ENCODE peak calls at places on chromosome 14, in seven cellular contexts. One of them, this sample, is unnamed.
A peak's percentile ranks its signal among the peaks of the same experiment; 100 is the strongest.

GRCh38 chr14:100304825-100305445 is 1.3 kb downstream of the SLC25A29 start:
- DNase-seq in AG04449: no peak
- DNase-seq in ovary: peak; percentile 83
- DNase-seq in tibial artery: no peak
- DNase-seq in cardiac muscle cell: peak; percentile 50
- DNase-seq in left ventricle myocardium inferior: peak; percentile 52
- DNase-seq in cardiac fibroblast: peak; percentile 57
- DNase-seq in this sample: peak; percentile 40

GRCh38 chr14:24196071-24197061 is 1.1 kb upstream of the TM9SF1 start:
- DNase-seq in AG04449: no peak
- DNase-seq in cardiac muscle cell: peak; percentile 56
- DNase-seq in cardiac fibroblast: peak; percentile 27
- DNase-seq in left ventricle myocardium inferior: no peak
- DNase-seq in ovary: peak; percentile 36
- DNase-seq in tibial artery: no peak
- DNase-seq in this sample: peak; percentile 68

GRCh38 chr14:33408291-33408690 is 469.6 kb downstream of the NPAS3 start:
- DNase-seq in ovary: no peak
- DNase-seq in cardiac muscle cell: no peak
- DNase-seq in tibial artery: no peak
- DNase-seq in left ventricle myocardium inferior: no peak
- DNase-seq in AG04449: no peak
- DNase-seq in cardiac fibroblast: no peak
- DNase-seq in this sample: no peak

GRCh38 chr14:78005325-78005724 is 164.8 kb upstream of the NRXN3 start:
- DNase-seq in cardiac muscle cell: no peak
- DNase-seq in tibial artery: no peak
- DNase-seq in AG04449: no peak
- DNase-seq in left ventricle myocardium inferior: no peak
- DNase-seq in ovary: no peak
- DNase-seq in cardiac fibroblast: peak; percentile 40
- DNase-seq in this sample: peak; percentile 43

GRCh38 chr14:65211341-65211987 is 109.1 kb upstream of the MAX start:
- DNase-seq in cardiac muscle cell: no peak
- DNase-seq in left ventricle myocardium inferior: no peak
- DNase-seq in cardiac fibroblast: peak; percentile 64
- DNase-seq in tibial artery: no peak
- DNase-seq in ovary: no peak
- DNase-seq in AG04449: no peak
- DNase-seq in this sample: peak; percentile 65

GRCh38 chr14:75559451-75560187 is 18.8 kb upstream of the FLVCR2 start:
- DNase-seq in cardiac muscle cell: no peak
- DNase-seq in cardiac fibroblast: peak; percentile 84
- DNase-seq in AG04449: no peak
- DNase-seq in tibial artery: no peak
- DNase-seq in ovary: no peak
- DNase-seq in left ventricle myocardium inferior: no peak
- DNase-seq in this sample: peak; percentile 58

GRCh38 chr14:75519826-75520692 is 2.2 kb upstream of the BATF start:
- DNase-seq in tibial artery: no peak
- DNase-seq in cardiac muscle cell: no peak
- DNase-seq in AG04449: no peak
- DNase-seq in cardiac fibroblast: no peak
- DNase-seq in ovary: no peak
- DNase-seq in left ventricle myocardium inferior: no peak
- DNase-seq in this sample: no peak

GRCh38 chr14:89378119-89378518 is 38.9 kb downstream of the FOXN3 start:
- DNase-seq in left ventricle myocardium inferior: no peak
- DNase-seq in tibial artery: no peak
- DNase-seq in ovary: no peak
- DNase-seq in cardiac fibroblast: no peak
- DNase-seq in AG04449: peak; percentile 45
- DNase-seq in cardiac muscle cell: no peak
- DNase-seq in this sample: no peak

GRCh38 chr14:55373784-55374725 is 37.6 kb downstream of the ATG14 start:
- DNase-seq in left ventricle myocardium inferior: no peak
- DNase-seq in cardiac muscle cell: no peak
- DNase-seq in ovary: no peak
- DNase-seq in tibial artery: no peak
- DNase-seq in cardiac fibroblast: peak; percentile 9
- DNase-seq in AG04449: no peak
- DNase-seq in this sample: peak; percentile 28

GRCh38 chr14:91138511-91139359 is 24.9 kb downstream of the DGLUCY start:
- DNase-seq in AG04449: no peak
- DNase-seq in cardiac fibroblast: peak; percentile 27
- DNase-seq in ovary: no peak
- DNase-seq in left ventricle myocardium inferior: no peak
- DNase-seq in cardiac muscle cell: no peak
- DNase-seq in tibial artery: no peak
- DNase-seq in this sample: peak; percentile 79

GRCh38 chr14:43012817-43013216 is 1406.1 kb downstream of the LRFN5 start:
- DNase-seq in cardiac muscle cell: no peak
- DNase-seq in AG04449: no peak
- DNase-seq in tibial artery: no peak
- DNase-seq in cardiac fibroblast: no peak
- DNase-seq in ovary: no peak
- DNase-seq in left ventricle myocardium inferior: no peak
- DNase-seq in this sample: no peak

GRCh38 chr14:55477680-55478079 is 37.3 kb upstream of the TBPL2 start:
- DNase-seq in tibial artery: no peak
- DNase-seq in cardiac muscle cell: peak; percentile 6
- DNase-seq in left ventricle myocardium inferior: peak; percentile 37
- DNase-seq in ovary: no peak
- DNase-seq in AG04449: no peak
- DNase-seq in cardiac fibroblast: peak; percentile 18
- DNase-seq in this sample: no peak

GRCh38 chr14:70045715-70046535 is 142.8 kb downstream of the SLC8A3 start:
- DNase-seq in AG04449: no peak
- DNase-seq in cardiac muscle cell: peak; percentile 77
- DNase-seq in ovary: peak; percentile 44
- DNase-seq in cardiac fibroblast: peak; percentile 70
- DNase-seq in tibial artery: no peak
- DNase-seq in left ventricle myocardium inferior: peak; percentile 51
- DNase-seq in this sample: peak; percentile 70

GRCh38 chr14:58078068-58078467 is 73.9 kb downstream of the ARMH4 start:
- DNase-seq in cardiac fibroblast: peak; percentile 49
- DNase-seq in ovary: no peak
- DNase-seq in cardiac muscle cell: no peak
- DNase-seq in tibial artery: no peak
- DNase-seq in AG04449: no peak
- DNase-seq in left ventricle myocardium inferior: no peak
- DNase-seq in this sample: no peak

GRCh38 chr14:89648510-89648909 is 231.5 kb upstream of the FOXN3 start:
- DNase-seq in cardiac muscle cell: no peak
- DNase-seq in tibial artery: no peak
- DNase-seq in ovary: no peak
- DNase-seq in left ventricle myocardium inferior: no peak
- DNase-seq in AG04449: no peak
- DNase-seq in cardiac fibroblast: no peak
- DNase-seq in this sample: peak; percentile 2

GRCh38 chr14:92877757-92878431 is 45.1 kb upstream of the CHGA start:
- DNase-seq in ovary: peak; percentile 73
- DNase-seq in tibial artery: no peak
- DNase-seq in cardiac fibroblast: peak; percentile 53
- DNase-seq in cardiac muscle cell: peak; percentile 53
- DNase-seq in left ventricle myocardium inferior: peak; percentile 70
- DNase-seq in AG04449: no peak
- DNase-seq in this sample: no peak

GRCh38 chr14:105855893-105856675 is 329.7 kb downstream of the TMEM121 start:
- DNase-seq in cardiac fibroblast: no peak
- DNase-seq in AG04449: no peak
- DNase-seq in cardiac muscle cell: no peak
- DNase-seq in tibial artery: peak; percentile 59
- DNase-seq in left ventricle myocardium inferior: peak; percentile 10
- DNase-seq in ovary: peak; percentile 19
- DNase-seq in this sample: no peak

GRCh38 chr14:77804592-77804991 is 4.7 kb downstream of the ADCK1 start:
- DNase-seq in AG04449: no peak
- DNase-seq in cardiac fibroblast: peak; percentile 12
- DNase-seq in ovary: no peak
- DNase-seq in cardiac muscle cell: no peak
- DNase-seq in left ventricle myocardium inferior: no peak
- DNase-seq in tibial artery: no peak
- DNase-seq in this sample: peak; percentile 55

GRCh38 chr14:29069228-29069627 is 302.6 kb downstream of the FOXG1 start:
- DNase-seq in AG04449: no peak
- DNase-seq in left ventricle myocardium inferior: no peak
- DNase-seq in tibial artery: no peak
- DNase-seq in cardiac fibroblast: no peak
- DNase-seq in cardiac muscle cell: no peak
- DNase-seq in ovary: no peak
- DNase-seq in this sample: no peak

GRCh38 chr14:43934102-43934501 is 573.0 kb downstream of the FSCB start:
- DNase-seq in tibial artery: no peak
- DNase-seq in left ventricle myocardium inferior: no peak
- DNase-seq in cardiac muscle cell: no peak
- DNase-seq in AG04449: no peak
- DNase-seq in cardiac fibroblast: no peak
- DNase-seq in ovary: no peak
- DNase-seq in this sample: no peak

GRCh38 chr14:56422703-56423213 is 156.8 kb upstream of the TMEM260 start:
- DNase-seq in ovary: peak; percentile 64
- DNase-seq in cardiac fibroblast: peak; percentile 94
- DNase-seq in left ventricle myocardium inferior: peak; percentile 24
- DNase-seq in tibial artery: peak; percentile 74
- DNase-seq in AG04449: peak; percentile 31
- DNase-seq in cardiac muscle cell: peak; percentile 71
- DNase-seq in this sample: peak; percentile 40

GRCh38 chr14:68781161-68782021 is 11.5 kb downstream of the ZFP36L1 start:
- DNase-seq in left ventricle myocardium inferior: no peak
- DNase-seq in ovary: peak; percentile 58
- DNase-seq in cardiac fibroblast: no peak
- DNase-seq in AG04449: no peak
- DNase-seq in cardiac muscle cell: no peak
- DNase-seq in tibial artery: no peak
- DNase-seq in this sample: no peak

GRCh38 chr14:33566082-33566481 is 384.8 kb downstream of the EGLN3 start:
- DNase-seq in cardiac muscle cell: no peak
- DNase-seq in AG04449: no peak
- DNase-seq in ovary: no peak
- DNase-seq in tibial artery: no peak
- DNase-seq in left ventricle myocardium inferior: no peak
- DNase-seq in cardiac fibroblast: no peak
- DNase-seq in this sample: no peak

GRCh38 chr14:81454572-81455218 is 54.6 kb upstream of the STON2 start:
- DNase-seq in left ventricle myocardium inferior: no peak
- DNase-seq in cardiac fibroblast: no peak
- DNase-seq in AG04449: no peak
- DNase-seq in tibial artery: no peak
- DNase-seq in cardiac muscle cell: no peak
- DNase-seq in ovary: no peak
- DNase-seq in this sample: no peak

GRCh38 chr14:63030113-63030512 is 15.1 kb downstream of the KCNH5 start:
- DNase-seq in cardiac muscle cell: no peak
- DNase-seq in left ventricle myocardium inferior: no peak
- DNase-seq in tibial artery: no peak
- DNase-seq in AG04449: no peak
- DNase-seq in cardiac fibroblast: no peak
- DNase-seq in ovary: no peak
- DNase-seq in this sample: no peak
- TF ChIP-seq CTCF in cardiac muscle cell: no peak
- TF ChIP-seq CTCF in left ventricle myocardium inferior: no peak
- TF ChIP-seq CTCF in tibial artery: no peak
- TF ChIP-seq CTCF in AG04449: no peak
- TF ChIP-seq CTCF in cardiac fibroblast: no peak
- TF ChIP-seq CTCF in ovary: no peak
- TF ChIP-seq CTCF in this sample: no peak

DNA sequence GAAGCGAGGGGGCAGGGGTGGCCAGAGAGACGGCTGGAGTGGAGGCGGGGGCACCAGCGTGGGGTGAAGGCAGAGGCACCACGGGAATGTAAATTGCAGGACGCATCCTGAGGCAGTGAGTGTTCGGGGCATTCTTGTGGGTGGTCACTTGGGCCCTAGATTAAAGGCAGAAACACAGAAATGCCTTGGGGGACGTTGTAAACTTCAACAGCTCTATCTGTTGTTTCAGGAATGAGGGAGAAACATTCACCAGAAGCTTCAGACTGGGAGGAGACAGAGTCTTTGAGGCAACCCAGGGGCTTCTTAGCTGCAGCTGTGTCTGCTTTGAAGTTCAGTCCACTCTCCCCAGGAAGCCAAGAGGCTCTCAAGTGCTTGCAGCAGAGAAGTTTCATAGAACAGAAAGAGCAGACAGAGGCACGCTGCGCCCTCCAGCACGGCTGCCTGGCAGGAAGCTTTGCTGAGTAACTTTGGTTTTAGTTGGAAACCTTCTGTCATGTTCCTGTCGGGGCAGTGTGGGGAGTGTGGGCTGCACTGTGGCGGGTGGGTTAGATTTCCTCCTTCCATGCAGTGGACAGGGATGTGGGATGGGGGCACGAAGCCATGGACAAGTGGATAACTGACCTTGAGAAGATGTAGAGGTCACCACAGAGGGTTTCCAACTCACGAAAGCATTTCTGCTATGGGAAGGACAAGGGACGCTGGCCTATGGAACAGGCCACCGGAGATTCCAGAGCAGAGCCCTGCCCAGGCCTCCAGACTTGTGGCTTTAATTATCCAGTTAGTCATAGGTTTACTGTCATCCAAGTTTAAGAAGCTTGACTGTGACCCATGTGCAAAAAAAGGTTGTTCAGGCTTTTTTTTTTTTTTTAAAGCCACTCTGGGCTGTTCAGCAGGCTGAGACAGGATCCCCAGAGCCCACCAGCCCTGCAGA is 107.6 kb downstream of the ARF6 start:
- DNase-seq in ovary: peak; percentile 62
- DNase-seq in cardiac fibroblast: peak; percentile 84
- DNase-seq in AG04449: peak; percentile 63
- DNase-seq in tibial artery: peak; percentile 86
- DNase-seq in cardiac muscle cell: peak; percentile 88
- DNase-seq in left ventricle myocardium inferior: peak; percentile 47
- DNase-seq in this sample: peak; percentile 85
- H3K4me3 ChIP-seq in ovary: no peak overlapping the region
- H3K4me3 ChIP-seq in cardiac fibroblast: no peak overlapping the region
- H3K4me3 ChIP-seq in AG04449: peak overlapping the region; percentile 40
- H3K4me3 ChIP-seq in tibial artery: no peak overlapping the region
- H3K4me3 ChIP-seq in cardiac muscle cell: no peak overlapping the region
- H3K4me3 ChIP-seq in left ventricle myocardium inferior: no peak overlapping the region
- H3K4me3 ChIP-seq in this sample: no peak overlapping the region

DNA sequence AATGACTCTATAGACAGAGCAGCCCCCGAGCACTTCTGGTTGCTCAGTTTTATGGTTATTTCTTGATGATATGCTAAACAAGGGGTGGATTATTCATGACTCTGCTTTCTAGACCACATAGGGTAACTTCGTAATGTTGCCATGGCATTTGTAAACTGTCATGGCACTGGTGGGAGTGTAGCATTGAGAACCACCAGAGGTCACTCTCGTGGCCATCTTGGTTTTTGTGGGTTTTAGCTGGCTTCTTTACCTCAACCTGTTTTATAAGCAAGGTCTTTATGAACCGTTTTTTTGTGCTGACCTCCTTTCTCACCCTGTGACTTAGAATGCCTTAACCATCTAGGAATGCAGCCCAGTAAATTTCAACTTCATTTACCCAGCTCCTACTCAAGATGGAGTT is 1036.2 kb upstream of the FLRT2 start:
- DNase-seq in ovary: no peak
- DNase-seq in cardiac fibroblast: no peak
- DNase-seq in tibial artery: no peak
- DNase-seq in cardiac muscle cell: no peak
- DNase-seq in AG04449: no peak
- DNase-seq in left ventricle myocardium inferior: no peak
- DNase-seq in this sample: peak; percentile 2
- TF ChIP-seq CTCF in ovary: no peak
- TF ChIP-seq CTCF in cardiac fibroblast: no peak
- TF ChIP-seq CTCF in tibial artery: no peak
- TF ChIP-seq CTCF in cardiac muscle cell: no peak
- TF ChIP-seq CTCF in AG04449: no peak
- TF ChIP-seq CTCF in left ventricle myocardium inferior: no peak
- TF ChIP-seq CTCF in this sample: no peak

GRCh38 chr14:61699092-61699491 is 3.8 kb downstream of the HIF1A start:
- DNase-seq in cardiac fibroblast: peak; percentile 65
- DNase-seq in ovary: no peak
- DNase-seq in tibial artery: no peak
- DNase-seq in cardiac muscle cell: no peak
- DNase-seq in left ventricle myocardium inferior: no peak
- DNase-seq in AG04449: no peak
- DNase-seq in this sample: no peak
- H3K4me3 ChIP-seq in cardiac fibroblast: peak overlapping the region; percentile 82
- H3K4me3 ChIP-seq in ovary: no peak overlapping the region
- H3K4me3 ChIP-seq in tibial artery: no peak overlapping the region
- H3K4me3 ChIP-seq in cardiac muscle cell: peak overlapping the region; percentile 89
- H3K4me3 ChIP-seq in left ventricle myocardium inferior: peak overlapping the region; percentile 95
- H3K4me3 ChIP-seq in AG04449: peak overlapping the region; percentile 87
- H3K4me3 ChIP-seq in this sample: peak overlapping the region; percentile 84